ENCODE peak calls at places on chromosomes 12 and 14, in five cellular contexts. One of them, this sample, is unnamed.

GRCh38 chr14:64943556-64943955 is 1.0 kb upstream of the GPX2 start:
- DNase-seq in ureter: no peak
- DNase-seq in foreskin fibroblast: no peak
- DNase-seq in right lobe of liver: peak
- DNase-seq in BJ: no peak
- DNase-seq in this sample: no peak

GRCh38 chr14:75232597-75232996 is 46.0 kb upstream of the FOS start:
- DNase-seq in foreskin fibroblast: no peak
- DNase-seq in ureter: no peak
- DNase-seq in right lobe of liver: no peak
- DNase-seq in BJ: no peak
- DNase-seq in this sample: no peak

GRCh38 chr14:20035449-20035848 is 389 bp downstream of the OR4K13 start:
- DNase-seq in BJ: no peak
- DNase-seq in foreskin fibroblast: no peak
- DNase-seq in ureter: no peak
- DNase-seq in right lobe of liver: no peak
- DNase-seq in this sample: no peak

GRCh38 chr14:97218713-97219355 is 421.7 kb downstream of the VRK1 start:
- DNase-seq in foreskin fibroblast: no peak
- DNase-seq in ureter: no peak
- DNase-seq in right lobe of liver: no peak
- DNase-seq in BJ: no peak
- DNase-seq in this sample: no peak

GRCh38 chr12:55392032-55392795 is 8.1 kb upstream of the OR6C65 start:
- DNase-seq in ureter: no peak
- DNase-seq in BJ: no peak
- DNase-seq in right lobe of liver: no peak
- DNase-seq in foreskin fibroblast: no peak
- DNase-seq in this sample: no peak

GRCh38 chr12:6936642-6937480 is 6.8 kb upstream of the RNU7-1 start:
- DNase-seq in right lobe of liver: peak
- DNase-seq in foreskin fibroblast: no peak
- DNase-seq in BJ: no peak
- DNase-seq in ureter: no peak
- DNase-seq in this sample: no peak

GRCh38 chr14:96745500-96746051 is 51.6 kb upstream of the VRK1 start:
- DNase-seq in foreskin fibroblast: no peak
- DNase-seq in right lobe of liver: no peak
- DNase-seq in ureter: no peak
- DNase-seq in BJ: no peak
- DNase-seq in this sample: no peak

GRCh38 chr14:61438497-61438859 is 117.1 kb downstream of the PRKCH start:
- DNase-seq in BJ: no peak
- DNase-seq in foreskin fibroblast: no peak
- DNase-seq in ureter: no peak
- DNase-seq in right lobe of liver: no peak
- DNase-seq in this sample: no peak

GRCh38 chr12:101670007-101670671 is 27.3 kb upstream of the CHPT1 start:
- DNase-seq in right lobe of liver: peak
- DNase-seq in foreskin fibroblast: peak
- DNase-seq in BJ: no peak
- DNase-seq in ureter: peak
- DNase-seq in this sample: no peak

GRCh38 chr12:19227190-19227879 is 97.8 kb downstream of the PLEKHA5 start:
- DNase-seq in right lobe of liver: no peak
- DNase-seq in ureter: no peak
- DNase-seq in foreskin fibroblast: no peak
- DNase-seq in BJ: no peak
- DNase-seq in this sample: no peak

GRCh38 chr14:101235872-101236221 is 325.4 kb upstream of the DIO3 start:
- DNase-seq in ureter: no peak
- DNase-seq in foreskin fibroblast: no peak
- DNase-seq in right lobe of liver: peak
- DNase-seq in BJ: no peak
- DNase-seq in this sample: no peak

GRCh38 chr14:99679111-99679510 is 5.0 kb upstream of the CYP46A1 start:
- DNase-seq in ureter: no peak
- DNase-seq in foreskin fibroblast: no peak
- DNase-seq in right lobe of liver: peak
- DNase-seq in BJ: no peak
- DNase-seq in this sample: no peak

GRCh38 chr12:99393763-99394162 is 253.8 kb upstream of the GARIN6 start:
- DNase-seq in right lobe of liver: no peak
- DNase-seq in foreskin fibroblast: no peak
- DNase-seq in BJ: no peak
- DNase-seq in ureter: no peak
- DNase-seq in this sample: no peak

GRCh38 chr12:103198499-103198898 is 241.0 kb downstream of the ASCL1 start:
- DNase-seq in foreskin fibroblast: no peak
- DNase-seq in ureter: no peak
- DNase-seq in right lobe of liver: no peak
- DNase-seq in BJ: no peak
- DNase-seq in this sample: no peak

GRCh38 chr12:119804011-119804641 is 73.0 kb downstream of the CIT start:
- DNase-seq in foreskin fibroblast: peak
- DNase-seq in BJ: no peak
- DNase-seq in ureter: peak
- DNase-seq in right lobe of liver: no peak
- DNase-seq in this sample: peak

GRCh38 chr12:109583733-109584132 is 10.1 kb downstream of the MVK start:
- DNase-seq in foreskin fibroblast: no peak
- DNase-seq in ureter: no peak
- DNase-seq in right lobe of liver: no peak
- DNase-seq in BJ: no peak
- DNase-seq in this sample: no peak

GRCh38 chr14:75864352-75864751 is 117.4 kb downstream of the TGFB3 start:
- DNase-seq in ureter: no peak
- DNase-seq in foreskin fibroblast: peak
- DNase-seq in BJ: no peak
- DNase-seq in right lobe of liver: no peak
- DNase-seq in this sample: no peak

GRCh38 chr14:55512421-55512820 is 67.6 kb upstream of the KTN1 start:
- DNase-seq in right lobe of liver: no peak
- DNase-seq in BJ: no peak
- DNase-seq in ureter: no peak
- DNase-seq in foreskin fibroblast: peak
- DNase-seq in this sample: no peak

GRCh38 chr12:11621797-11622423 is 27.6 kb upstream of the ETV6 start:
- DNase-seq in foreskin fibroblast: no peak
- DNase-seq in ureter: no peak
- DNase-seq in right lobe of liver: no peak
- DNase-seq in BJ: no peak
- DNase-seq in this sample: no peak

This sample was measured in stomach.